ENCODE peak calls at places on chromosomes 7 and 10, in seven cellular contexts. One of them, this sample, is unnamed.

GRCh38 chr7:151925446-151926335 is 30.6 kb upstream of the GALNTL5 start:
- DNase-seq in tibial nerve: no peak
- DNase-seq in cardiac muscle cell: peak; percentile 8
- DNase-seq in CD4-positive, alpha-beta T cell: no peak
- DNase-seq in mucosa of descending colon: peak; percentile 91
- DNase-seq in gastrocnemius medialis: peak; percentile 69
- DNase-seq in PC-9: no peak
- DNase-seq in this sample: no peak

GRCh38 chr10:97355571-97355975 is 21.0 kb upstream of the FRAT2 start:
- DNase-seq in gastrocnemius medialis: no peak
- DNase-seq in cardiac muscle cell: peak; percentile 34
- DNase-seq in PC-9: no peak
- DNase-seq in tibial nerve: no peak
- DNase-seq in CD4-positive, alpha-beta T cell: no peak
- DNase-seq in mucosa of descending colon: no peak
- DNase-seq in this sample: peak; percentile 27

GRCh38 chr7:1410992-1411391 is 48.3 kb downstream of the MICALL2 start:
- DNase-seq in CD4-positive, alpha-beta T cell: no peak
- DNase-seq in cardiac muscle cell: no peak
- DNase-seq in tibial nerve: no peak
- DNase-seq in mucosa of descending colon: no peak
- DNase-seq in gastrocnemius medialis: no peak
- DNase-seq in PC-9: no peak
- DNase-seq in this sample: no peak

GRCh38 chr10:63348210-63348850 is 117.4 kb downstream of the JMJD1C start:
- DNase-seq in CD4-positive, alpha-beta T cell: no peak
- DNase-seq in PC-9: no peak
- DNase-seq in gastrocnemius medialis: no peak
- DNase-seq in tibial nerve: no peak
- DNase-seq in cardiac muscle cell: no peak
- DNase-seq in mucosa of descending colon: no peak
- DNase-seq in this sample: no peak

GRCh38 chr10:71021402-71021801 is 133.0 kb upstream of the PCBD1 start:
- DNase-seq in mucosa of descending colon: no peak
- DNase-seq in tibial nerve: no peak
- DNase-seq in CD4-positive, alpha-beta T cell: no peak
- DNase-seq in cardiac muscle cell: no peak
- DNase-seq in PC-9: no peak
- DNase-seq in gastrocnemius medialis: no peak
- DNase-seq in this sample: no peak

GRCh38 chr7:268991-269390 is 21.0 kb upstream of the FOXL3 start:
- DNase-seq in PC-9: no peak
- DNase-seq in gastrocnemius medialis: no peak
- DNase-seq in mucosa of descending colon: peak; percentile 39
- DNase-seq in tibial nerve: no peak
- DNase-seq in CD4-positive, alpha-beta T cell: no peak
- DNase-seq in cardiac muscle cell: no peak
- DNase-seq in this sample: no peak

GRCh38 chr7:107390921-107391320 is 78.9 kb upstream of the GPR22 start:
- DNase-seq in mucosa of descending colon: no peak
- DNase-seq in tibial nerve: no peak
- DNase-seq in gastrocnemius medialis: no peak
- DNase-seq in PC-9: no peak
- DNase-seq in cardiac muscle cell: no peak
- DNase-seq in CD4-positive, alpha-beta T cell: no peak
- DNase-seq in this sample: no peak

GRCh38 chr10:101287922-101288638 is 58.8 kb upstream of the LBX1 start:
- DNase-seq in tibial nerve: no peak
- DNase-seq in gastrocnemius medialis: no peak
- DNase-seq in PC-9: no peak
- DNase-seq in CD4-positive, alpha-beta T cell: no peak
- DNase-seq in mucosa of descending colon: no peak
- DNase-seq in cardiac muscle cell: peak; percentile 39
- DNase-seq in this sample: peak; percentile 44

GRCh38 chr10:132650611-132651250 is 113.1 kb downstream of the INPP5A start:
- DNase-seq in mucosa of descending colon: no peak
- DNase-seq in PC-9: no peak
- DNase-seq in cardiac muscle cell: no peak
- DNase-seq in gastrocnemius medialis: no peak
- DNase-seq in CD4-positive, alpha-beta T cell: no peak
- DNase-seq in tibial nerve: no peak
- DNase-seq in this sample: no peak

GRCh38 chr7:122248472-122248871 is 56.1 kb downstream of the FEZF1 start:
- DNase-seq in gastrocnemius medialis: no peak
- DNase-seq in CD4-positive, alpha-beta T cell: no peak
- DNase-seq in mucosa of descending colon: no peak
- DNase-seq in cardiac muscle cell: no peak
- DNase-seq in tibial nerve: no peak
- DNase-seq in PC-9: no peak
- DNase-seq in this sample: peak; percentile 38

GRCh38 chr10:15201589-15202300 is 33.3 kb upstream of the NMT2 start:
- DNase-seq in mucosa of descending colon: no peak
- DNase-seq in PC-9: no peak
- DNase-seq in tibial nerve: no peak
- DNase-seq in gastrocnemius medialis: no peak
- DNase-seq in CD4-positive, alpha-beta T cell: no peak
- DNase-seq in cardiac muscle cell: peak; percentile 47
- DNase-seq in this sample: peak; percentile 41

GRCh38 chr10:68813554-68813953 is 13.8 kb upstream of the STOX1 start:
- DNase-seq in mucosa of descending colon: no peak
- DNase-seq in gastrocnemius medialis: no peak
- DNase-seq in CD4-positive, alpha-beta T cell: no peak
- DNase-seq in cardiac muscle cell: no peak
- DNase-seq in PC-9: no peak
- DNase-seq in tibial nerve: no peak
- DNase-seq in this sample: no peak

GRCh38 chr7:65308300-65308678 is 65.4 kb upstream of the ZNF92 start:
- DNase-seq in PC-9: no peak
- DNase-seq in mucosa of descending colon: no peak
- DNase-seq in CD4-positive, alpha-beta T cell: no peak
- DNase-seq in tibial nerve: no peak
- DNase-seq in gastrocnemius medialis: no peak
- DNase-seq in cardiac muscle cell: no peak
- DNase-seq in this sample: no peak

GRCh38 chr7:43535810-43536585 is 46.9 kb upstream of the STK17A start:
- DNase-seq in tibial nerve: no peak
- DNase-seq in CD4-positive, alpha-beta T cell: no peak
- DNase-seq in cardiac muscle cell: peak; percentile 95
- DNase-seq in gastrocnemius medialis: no peak
- DNase-seq in PC-9: peak; percentile 12
- DNase-seq in mucosa of descending colon: no peak
- DNase-seq in this sample: peak; percentile 82

GRCh38 chr10:122323941-122324675 is 50.4 kb upstream of the PLEKHA1 start:
- DNase-seq in tibial nerve: no peak
- DNase-seq in cardiac muscle cell: peak; percentile 33
- DNase-seq in mucosa of descending colon: no peak
- DNase-seq in gastrocnemius medialis: peak; percentile 30
- DNase-seq in PC-9: no peak
- DNase-seq in CD4-positive, alpha-beta T cell: no peak
- DNase-seq in this sample: peak; percentile 91

GRCh38 chr10:129441391-129442009 is 25.5 kb upstream of the MGMT start:
- DNase-seq in cardiac muscle cell: no peak
- DNase-seq in mucosa of descending colon: no peak
- DNase-seq in CD4-positive, alpha-beta T cell: no peak
- DNase-seq in PC-9: no peak
- DNase-seq in tibial nerve: no peak
- DNase-seq in gastrocnemius medialis: no peak
- DNase-seq in this sample: no peak

GRCh38 chr7:66700633-66701131 is 39.9 kb upstream of the RABGEF1 start:
- DNase-seq in CD4-positive, alpha-beta T cell: no peak
- DNase-seq in tibial nerve: no peak
- DNase-seq in gastrocnemius medialis: no peak
- DNase-seq in PC-9: no peak
- DNase-seq in mucosa of descending colon: no peak
- DNase-seq in cardiac muscle cell: no peak
- DNase-seq in this sample: no peak

GRCh38 chr7:76314042-76314721 is 11.7 kb downstream of the HSPB1 start:
- DNase-seq in gastrocnemius medialis: peak; percentile 95
- DNase-seq in PC-9: peak; percentile 96
- DNase-seq in CD4-positive, alpha-beta T cell: peak; percentile 96
- DNase-seq in tibial nerve: peak; percentile 95
- DNase-seq in mucosa of descending colon: peak; percentile 96
- DNase-seq in cardiac muscle cell: peak; percentile 96
- DNase-seq in this sample: peak; percentile 92

GRCh38 chr7:143499743-143500348 is 22.2 kb downstream of the TAS2R41 start:
- DNase-seq in cardiac muscle cell: peak; percentile 33
- DNase-seq in tibial nerve: no peak
- DNase-seq in mucosa of descending colon: no peak
- DNase-seq in CD4-positive, alpha-beta T cell: no peak
- DNase-seq in PC-9: no peak
- DNase-seq in gastrocnemius medialis: no peak
- DNase-seq in this sample: no peak

GRCh38 chr7:157476201-157476600 is 139.4 kb downstream of the DNAJB6 start:
- DNase-seq in gastrocnemius medialis: peak; percentile 7
- DNase-seq in cardiac muscle cell: no peak
- DNase-seq in CD4-positive, alpha-beta T cell: no peak
- DNase-seq in tibial nerve: no peak
- DNase-seq in mucosa of descending colon: no peak
- DNase-seq in PC-9: no peak
- DNase-seq in this sample: no peak

GRCh38 chr7:106866298-106867281 is 1.5 kb downstream of the PIK3CG start:
- DNase-seq in cardiac muscle cell: no peak
- DNase-seq in gastrocnemius medialis: no peak
- DNase-seq in PC-9: no peak
- DNase-seq in tibial nerve: no peak
- DNase-seq in CD4-positive, alpha-beta T cell: no peak
- DNase-seq in mucosa of descending colon: no peak
- DNase-seq in this sample: no peak

GRCh38 chr10:129893690-129894089 is 70.4 kb downstream of the EBF3 start:
- DNase-seq in PC-9: no peak
- DNase-seq in mucosa of descending colon: no peak
- DNase-seq in gastrocnemius medialis: no peak
- DNase-seq in tibial nerve: no peak
- DNase-seq in cardiac muscle cell: no peak
- DNase-seq in CD4-positive, alpha-beta T cell: no peak
- DNase-seq in this sample: no peak

GRCh38 chr7:79182283-79182682 is 271.2 kb downstream of the MAGI2 start:
- DNase-seq in tibial nerve: no peak
- DNase-seq in CD4-positive, alpha-beta T cell: no peak
- DNase-seq in PC-9: no peak
- DNase-seq in gastrocnemius medialis: no peak
- DNase-seq in mucosa of descending colon: no peak
- DNase-seq in cardiac muscle cell: peak; percentile 86
- DNase-seq in this sample: peak; percentile 22

GRCh38 chr7:12722136-12722535 is 34.7 kb downstream of the ARL4A start:
- DNase-seq in PC-9: no peak
- DNase-seq in tibial nerve: no peak
- DNase-seq in mucosa of descending colon: no peak
- DNase-seq in CD4-positive, alpha-beta T cell: no peak
- DNase-seq in gastrocnemius medialis: no peak
- DNase-seq in cardiac muscle cell: no peak
- DNase-seq in this sample: no peak

GRCh38 chr10:96632974-96633373 is 46.2 kb upstream of the TM9SF3 start:
- DNase-seq in gastrocnemius medialis: no peak
- DNase-seq in PC-9: peak; percentile 57
- DNase-seq in mucosa of descending colon: no peak
- DNase-seq in cardiac muscle cell: no peak
- DNase-seq in CD4-positive, alpha-beta T cell: no peak
- DNase-seq in tibial nerve: no peak
- DNase-seq in this sample: no peak

GRCh38 chr10:49178489-49179471 is 9.4 kb downstream of the TMEM273 start:
- DNase-seq in CD4-positive, alpha-beta T cell: no peak
- DNase-seq in tibial nerve: no peak
- DNase-seq in mucosa of descending colon: no peak
- DNase-seq in PC-9: no peak
- DNase-seq in gastrocnemius medialis: no peak
- DNase-seq in cardiac muscle cell: no peak
- DNase-seq in this sample: no peak

GRCh38 chr10:89228136-89228535 is 21.0 kb upstream of the CH25H start:
- DNase-seq in mucosa of descending colon: no peak
- DNase-seq in cardiac muscle cell: no peak
- DNase-seq in CD4-positive, alpha-beta T cell: no peak
- DNase-seq in gastrocnemius medialis: no peak
- DNase-seq in PC-9: no peak
- DNase-seq in tibial nerve: no peak
- DNase-seq in this sample: no peak

GRCh38 chr7:45184326-45185027 is 26.9 kb downstream of the RAMP3 start:
- DNase-seq in tibial nerve: no peak
- DNase-seq in cardiac muscle cell: no peak
- DNase-seq in CD4-positive, alpha-beta T cell: no peak
- DNase-seq in gastrocnemius medialis: no peak
- DNase-seq in PC-9: no peak
- DNase-seq in mucosa of descending colon: no peak
- DNase-seq in this sample: no peak

GRCh38 chr7:925601-926000 is 28.9 kb downstream of the ADAP1 start:
- DNase-seq in gastrocnemius medialis: peak; percentile 18
- DNase-seq in PC-9: peak; percentile 47
- DNase-seq in cardiac muscle cell: no peak
- DNase-seq in mucosa of descending colon: peak; percentile 90
- DNase-seq in tibial nerve: peak; percentile 22
- DNase-seq in CD4-positive, alpha-beta T cell: no peak
- DNase-seq in this sample: no peak

GRCh38 chr10:75395171-75395954 is 6.2 kb downstream of the ZNF503 start:
- DNase-seq in PC-9: peak; percentile 60
- DNase-seq in gastrocnemius medialis: no peak
- DNase-seq in cardiac muscle cell: peak; percentile 67
- DNase-seq in CD4-positive, alpha-beta T cell: no peak
- DNase-seq in tibial nerve: no peak
- DNase-seq in mucosa of descending colon: peak; percentile 73
- DNase-seq in this sample: no peak

GRCh38 chr7:158861936-158862704 is 5.8 kb downstream of the DYNC2I1 start:
- DNase-seq in tibial nerve: no peak
- DNase-seq in PC-9: no peak
- DNase-seq in cardiac muscle cell: no peak
- DNase-seq in mucosa of descending colon: no peak
- DNase-seq in gastrocnemius medialis: no peak
- DNase-seq in CD4-positive, alpha-beta T cell: no peak
- DNase-seq in this sample: no peak
- TF ChIP-seq CTCF in tibial nerve: no peak
- TF ChIP-seq CTCF in PC-9: no peak
- TF ChIP-seq CTCF in cardiac muscle cell: no peak
- TF ChIP-seq CTCF in mucosa of descending colon: no peak
- TF ChIP-seq CTCF in gastrocnemius medialis: no peak
- TF ChIP-seq CTCF in CD4-positive, alpha-beta T cell: no peak
- TF ChIP-seq CTCF in this sample: no peak

GRCh38 chr10:5873515-5873995 is 16.1 kb downstream of the ANKRD16 start:
- DNase-seq in tibial nerve: peak; percentile 46
- DNase-seq in CD4-positive, alpha-beta T cell: peak; percentile 51
- DNase-seq in mucosa of descending colon: no peak
- DNase-seq in PC-9: peak; percentile 63
- DNase-seq in cardiac muscle cell: peak; percentile 83
- DNase-seq in gastrocnemius medialis: peak; percentile 52
- DNase-seq in this sample: peak; percentile 77
- TF ChIP-seq CTCF in tibial nerve: peak; percentile 82
- TF ChIP-seq CTCF in CD4-positive, alpha-beta T cell: peak; percentile 68
- TF ChIP-seq CTCF in mucosa of descending colon: peak; percentile 74
- TF ChIP-seq CTCF in PC-9: peak; percentile 78
- TF ChIP-seq CTCF in cardiac muscle cell: peak; percentile 69
- TF ChIP-seq CTCF in gastrocnemius medialis: peak; percentile 49
- TF ChIP-seq CTCF in this sample: peak; percentile 46

GRCh38 chr7:2964208-2964607 is 79.5 kb downstream of the CARD11 start:
- DNase-seq in tibial nerve: no peak
- DNase-seq in mucosa of descending colon: no peak
- DNase-seq in cardiac muscle cell: no peak
- DNase-seq in gastrocnemius medialis: no peak
- DNase-seq in CD4-positive, alpha-beta T cell: no peak
- DNase-seq in PC-9: no peak
- DNase-seq in this sample: peak; percentile 12
- TF ChIP-seq CTCF in tibial nerve: no peak
- TF ChIP-seq CTCF in mucosa of descending colon: no peak
- TF ChIP-seq CTCF in cardiac muscle cell: no peak
- TF ChIP-seq CTCF in gastrocnemius medialis: no peak
- TF ChIP-seq CTCF in CD4-positive, alpha-beta T cell: no peak
- TF ChIP-seq CTCF in PC-9: no peak
- TF ChIP-seq CTCF in this sample: no peak

GRCh38 chr7:97971990-97972943 is 17.7 kb downstream of the OCM2 start:
- DNase-seq in mucosa of descending colon: peak; percentile 92
- DNase-seq in cardiac muscle cell: peak; percentile 75
- DNase-seq in PC-9: peak; percentile 82
- DNase-seq in gastrocnemius medialis: peak; percentile 63
- DNase-seq in CD4-positive, alpha-beta T cell: peak; percentile 80
- DNase-seq in tibial nerve: peak; percentile 48
- DNase-seq in this sample: peak; percentile 79
- TF ChIP-seq CTCF in mucosa of descending colon: no peak
- TF ChIP-seq CTCF in cardiac muscle cell: peak; percentile 33
- TF ChIP-seq CTCF in PC-9: no peak
- TF ChIP-seq CTCF in gastrocnemius medialis: no peak
- TF ChIP-seq CTCF in CD4-positive, alpha-beta T cell: peak; percentile 28
- TF ChIP-seq CTCF in tibial nerve: no peak
- TF ChIP-seq CTCF in this sample: no peak

This sample was measured in MCF 10A.